ENCODE peak calls at places on chromosome 1, in six cellular contexts. One of them, this sample, is unnamed. For H3K4me1 and H3K27me3, the result is how much of the 10 kb centered on the place peaks cover.

GRCh38 chr1:237794071-237794470 is 96.7 kb downstream of the ZP4 start:
- DNase-seq in cardiac muscle cell: peak
- DNase-seq in left ventricle myocardium inferior: no peak
- DNase-seq in naive thymus-derived CD4-positive, alpha-beta T cell: no peak
- DNase-seq in thyroid gland: no peak
- DNase-seq in GM23248: no peak
- DNase-seq in this sample: no peak

GRCh38 chr1:156511656-156512055 is 11.1 kb upstream of the MEF2D start:
- DNase-seq in cardiac muscle cell: peak
- DNase-seq in left ventricle myocardium inferior: no peak
- DNase-seq in naive thymus-derived CD4-positive, alpha-beta T cell: no peak
- DNase-seq in thyroid gland: no peak
- DNase-seq in GM23248: peak
- DNase-seq in this sample: no peak

GRCh38 chr1:12637693-12638092 is 6.2 kb upstream of the AADACL4 start:
- DNase-seq in cardiac muscle cell: no peak
- DNase-seq in left ventricle myocardium inferior: no peak
- DNase-seq in naive thymus-derived CD4-positive, alpha-beta T cell: no peak
- DNase-seq in thyroid gland: no peak
- DNase-seq in GM23248: no peak
- DNase-seq in this sample: peak

GRCh38 chr1:1808206-1808605 is 29.9 kb upstream of the NADK start:
- DNase-seq in cardiac muscle cell: no peak
- DNase-seq in left ventricle myocardium inferior: no peak
- DNase-seq in naive thymus-derived CD4-positive, alpha-beta T cell: no peak
- DNase-seq in thyroid gland: no peak
- DNase-seq in GM23248: no peak
- DNase-seq in this sample: no peak

GRCh38 chr1:184915463-184916080 is 58.7 kb downstream of the NIBAN1 start:
- DNase-seq in cardiac muscle cell: no peak
- DNase-seq in left ventricle myocardium inferior: no peak
- DNase-seq in naive thymus-derived CD4-positive, alpha-beta T cell: no peak
- DNase-seq in thyroid gland: no peak
- DNase-seq in GM23248: peak
- DNase-seq in this sample: no peak

GRCh38 chr1:33925586-33925985 is 61.7 kb downstream of the HMGB4 start:
- DNase-seq in cardiac muscle cell: no peak
- DNase-seq in left ventricle myocardium inferior: no peak
- DNase-seq in naive thymus-derived CD4-positive, alpha-beta T cell: no peak
- DNase-seq in thyroid gland: no peak
- DNase-seq in GM23248: no peak
- DNase-seq in this sample: no peak

GRCh38 chr1:19656780-19657475 is 7.7 kb upstream of the HTR6 start:
- DNase-seq in cardiac muscle cell: no peak
- DNase-seq in left ventricle myocardium inferior: no peak
- DNase-seq in naive thymus-derived CD4-positive, alpha-beta T cell: no peak
- DNase-seq in thyroid gland: no peak
- DNase-seq in GM23248: peak
- DNase-seq in this sample: no peak

GRCh38 chr1:54353959-54354358 is 52.2 kb downstream of the SSBP3 start:
- DNase-seq in cardiac muscle cell: no peak
- DNase-seq in left ventricle myocardium inferior: no peak
- DNase-seq in naive thymus-derived CD4-positive, alpha-beta T cell: no peak
- DNase-seq in thyroid gland: no peak
- DNase-seq in GM23248: no peak
- DNase-seq in this sample: no peak

GRCh38 chr1:29875557-29876028 is 639.3 kb downstream of the PTPRU start:
- DNase-seq in cardiac muscle cell: peak
- DNase-seq in left ventricle myocardium inferior: no peak
- DNase-seq in naive thymus-derived CD4-positive, alpha-beta T cell: no peak
- DNase-seq in thyroid gland: no peak
- DNase-seq in GM23248: no peak
- DNase-seq in this sample: no peak

GRCh38 chr1:230120289-230120948 is 53.4 kb downstream of the GALNT2 start:
- DNase-seq in cardiac muscle cell: no peak
- DNase-seq in left ventricle myocardium inferior: peak
- DNase-seq in naive thymus-derived CD4-positive, alpha-beta T cell: no peak
- DNase-seq in thyroid gland: no peak
- DNase-seq in GM23248: peak
- DNase-seq in this sample: no peak
- H3K4me1 ChIP-seq in cardiac muscle cell: under half
- H3K4me1 ChIP-seq in left ventricle myocardium inferior: half or more
- H3K4me1 ChIP-seq in naive thymus-derived CD4-positive, alpha-beta T cell: under half
- H3K4me1 ChIP-seq in thyroid gland: under half
- H3K4me1 ChIP-seq in GM23248: under half
- H3K4me1 ChIP-seq in this sample: under half

DNA sequence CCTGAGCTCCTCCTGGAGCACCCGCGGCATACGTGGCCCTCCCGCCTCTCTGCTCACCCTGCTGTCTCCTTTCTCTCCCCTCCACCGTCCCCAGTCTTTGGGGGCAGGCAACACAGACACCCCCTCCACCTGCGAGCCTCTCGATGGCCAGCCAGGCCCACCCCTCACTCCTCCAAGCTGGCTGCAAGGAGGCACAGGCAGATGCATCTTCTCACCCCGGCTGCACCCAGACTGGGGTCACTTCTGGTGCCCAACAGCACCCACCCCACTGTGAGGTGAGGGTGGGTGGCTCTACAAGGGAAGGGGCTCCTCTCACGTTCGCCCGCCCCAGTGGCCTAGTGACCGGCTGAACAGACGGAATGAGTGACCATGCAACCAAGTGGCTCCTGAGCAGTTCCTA is 108.0 kb upstream of the ARHGEF16 start:
- DNase-seq in cardiac muscle cell: no peak
- DNase-seq in left ventricle myocardium inferior: no peak
- DNase-seq in naive thymus-derived CD4-positive, alpha-beta T cell: no peak
- DNase-seq in thyroid gland: no peak
- DNase-seq in GM23248: no peak
- DNase-seq in this sample: no peak
- H3K27me3 ChIP-seq in cardiac muscle cell: under half
- H3K27me3 ChIP-seq in left ventricle myocardium inferior: under half
- H3K27me3 ChIP-seq in naive thymus-derived CD4-positive, alpha-beta T cell: under half
- H3K27me3 ChIP-seq in thyroid gland: under half
- H3K27me3 ChIP-seq in GM23248: under half
- H3K27me3 ChIP-seq in this sample: under half

GRCh38 chr1:21280011-21280471 is 10.2 kb downstream of the ECE1 start:
- DNase-seq in cardiac muscle cell: peak
- DNase-seq in left ventricle myocardium inferior: peak
- DNase-seq in naive thymus-derived CD4-positive, alpha-beta T cell: no peak
- DNase-seq in thyroid gland: peak
- DNase-seq in GM23248: peak
- DNase-seq in this sample: peak

GRCh38 chr1:21278208-21278861 is 11.9 kb downstream of the ECE1 start:
- DNase-seq in cardiac muscle cell: peak
- DNase-seq in left ventricle myocardium inferior: no peak
- DNase-seq in naive thymus-derived CD4-positive, alpha-beta T cell: no peak
- DNase-seq in thyroid gland: peak
- DNase-seq in GM23248: no peak
- DNase-seq in this sample: no peak

GRCh38 chr1:21278898-21279819 is 11.1 kb downstream of the ECE1 start:
- DNase-seq in cardiac muscle cell: no peak
- DNase-seq in left ventricle myocardium inferior: no peak
- DNase-seq in naive thymus-derived CD4-positive, alpha-beta T cell: no peak
- DNase-seq in thyroid gland: no peak
- DNase-seq in GM23248: peak
- DNase-seq in this sample: no peak

GRCh38 chr1:21280482-21280881 is 9.8 kb downstream of the ECE1 start:
- DNase-seq in cardiac muscle cell: no peak
- DNase-seq in left ventricle myocardium inferior: no peak
- DNase-seq in naive thymus-derived CD4-positive, alpha-beta T cell: no peak
- DNase-seq in thyroid gland: no peak
- DNase-seq in GM23248: no peak
- DNase-seq in this sample: no peak

DNA sequence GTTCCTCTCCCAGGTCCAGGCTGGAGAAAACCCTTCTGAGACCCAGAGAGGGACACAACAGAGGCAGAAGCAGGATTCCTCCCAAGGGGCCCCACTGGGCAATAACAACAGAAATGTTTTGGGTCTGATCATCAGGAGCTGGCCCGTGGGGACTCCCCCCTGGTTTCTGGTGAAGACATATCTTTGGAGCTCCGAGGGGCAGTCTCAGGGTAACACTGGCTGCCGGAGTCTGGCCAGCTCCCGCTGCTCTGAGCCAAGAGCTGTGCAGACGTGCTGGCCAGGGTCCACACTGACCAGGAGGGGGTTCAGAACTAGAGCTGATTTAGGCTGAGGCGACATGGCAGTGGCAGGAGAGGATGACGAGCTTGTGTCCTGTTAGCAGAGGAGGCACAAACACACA is 13.1 kb downstream of the ECE1 start:
- DNase-seq in cardiac muscle cell: peak
- DNase-seq in left ventricle myocardium inferior: peak
- DNase-seq in naive thymus-derived CD4-positive, alpha-beta T cell: no peak
- DNase-seq in thyroid gland: no peak
- DNase-seq in GM23248: no peak
- DNase-seq in this sample: no peak
- H3K4me1 ChIP-seq in cardiac muscle cell: under half
- H3K4me1 ChIP-seq in left ventricle myocardium inferior: half or more
- H3K4me1 ChIP-seq in naive thymus-derived CD4-positive, alpha-beta T cell: under half
- H3K4me1 ChIP-seq in thyroid gland: under half
- H3K4me1 ChIP-seq in GM23248: under half
- H3K4me1 ChIP-seq in this sample: half or more

GRCh38 chr1:47196622-47197021 is 6.8 kb upstream of the PDZK1IP1 start:
- DNase-seq in cardiac muscle cell: no peak
- DNase-seq in left ventricle myocardium inferior: no peak
- DNase-seq in naive thymus-derived CD4-positive, alpha-beta T cell: no peak
- DNase-seq in thyroid gland: no peak
- DNase-seq in GM23248: no peak
- DNase-seq in this sample: no peak

GRCh38 chr1:47198214-47198613 is 8.4 kb upstream of the PDZK1IP1 start:
- DNase-seq in cardiac muscle cell: no peak
- DNase-seq in left ventricle myocardium inferior: no peak
- DNase-seq in naive thymus-derived CD4-positive, alpha-beta T cell: no peak
- DNase-seq in thyroid gland: no peak
- DNase-seq in GM23248: no peak
- DNase-seq in this sample: no peak

GRCh38 chr1:47205918-47206317 is 16.1 kb upstream of the PDZK1IP1 start:
- DNase-seq in cardiac muscle cell: no peak
- DNase-seq in left ventricle myocardium inferior: no peak
- DNase-seq in naive thymus-derived CD4-positive, alpha-beta T cell: no peak
- DNase-seq in thyroid gland: no peak
- DNase-seq in GM23248: no peak
- DNase-seq in this sample: no peak

DNA sequence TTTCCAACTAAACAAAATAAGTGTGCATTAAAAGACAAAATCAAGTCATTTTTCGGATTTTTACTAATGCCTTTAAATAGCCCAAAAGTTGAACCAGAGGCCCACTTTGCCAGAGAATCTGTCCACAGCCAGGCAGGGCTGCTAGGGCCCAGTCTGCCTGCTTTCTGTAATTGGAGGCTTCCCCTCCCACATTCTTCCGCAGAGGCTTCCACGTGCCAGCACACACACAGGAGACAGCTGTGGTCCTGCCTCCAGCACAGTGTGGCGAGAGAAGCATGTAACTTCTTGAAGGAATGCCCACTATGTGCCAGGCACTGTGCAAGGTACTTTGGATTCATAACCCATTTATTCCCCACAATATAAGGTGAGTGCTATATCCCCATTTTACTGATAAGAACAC is 11.3 kb upstream of the PDZK1IP1 start:
- DNase-seq in cardiac muscle cell: peak
- DNase-seq in left ventricle myocardium inferior: no peak
- DNase-seq in naive thymus-derived CD4-positive, alpha-beta T cell: no peak
- DNase-seq in thyroid gland: no peak
- DNase-seq in GM23248: no peak
- DNase-seq in this sample: no peak
- H3K27me3 ChIP-seq in cardiac muscle cell: under half
- H3K27me3 ChIP-seq in left ventricle myocardium inferior: under half
- H3K27me3 ChIP-seq in naive thymus-derived CD4-positive, alpha-beta T cell: under half
- H3K27me3 ChIP-seq in thyroid gland: under half
- H3K27me3 ChIP-seq in GM23248: under half
- H3K27me3 ChIP-seq in this sample: under half

This sample was measured in lower lobe of right lung.